ENCODE peak calls at places on chromosomes 5 and 9, in four cellular contexts. G is stomach; Q is posterior cingulate gyrus; O is activated T-helper 1 cell treated with anti-CD3 and anti-CD28 coated beads, Interleukin-2, amount 50 U/mL, for 16 hours. H is an unnamed sample.

GRCh38 chr5:78930742-78931141 is 54.4 kb downstream of the ARSB start:
- DNase-seq in G (no peak), Q (no peak), O (no peak), H (no peak)

GRCh38 chr5:62115009-62115408 is 191.0 kb upstream of the KIF2A start:
- DNase-seq in G (no peak), Q (no peak), O (no peak), H (no peak)

GRCh38 chr5:171639966-171640365 is 145.7 kb upstream of the SMIM23 start:
- DNase-seq in G (no peak), Q (no peak), O (no peak), H (no peak)

GRCh38 chr5:36059571-36060515 is 6.8 kb downstream of the UGT3A2 start:
- DNase-seq in G (no peak), Q (no peak), O (no peak), H (no peak)

GRCh38 chr9:90999425-91000397 is 198.1 kb downstream of the SYK start:
- DNase-seq in G (no peak), Q (peak; percentile 34), O (no peak), H (no peak)

GRCh38 chr5:9533577-9534334 is 12.1 kb downstream of the SEMA5A start:
- DNase-seq in G (no peak), Q (no peak), O (no peak), H (no peak)

GRCh38 chr9:99785010-99785590 is 36.6 kb upstream of the NR4A3 start:
- DNase-seq in G (no peak), Q (no peak), O (no peak), H (no peak)

GRCh38 chr5:61809651-61810050 is 477.6 kb downstream of the ZSWIM6 start:
- DNase-seq in G (peak; percentile 55), Q (no peak), O (no peak), H (no peak)

GRCh38 chr5:149616727-149617284 is 35.5 kb downstream of the ARHGEF37 start:
- DNase-seq in G (no peak), Q (no peak), O (no peak), H (peak; percentile 8)

GRCh38 chr9:97565262-97565661 is 63.8 kb downstream of the TMOD1 start:
- DNase-seq in G (no peak), Q (no peak), O (no peak), H (no peak)

GRCh38 chr5:62533597-62533996 is 45.0 kb upstream of the LRRC70 start:
- DNase-seq in G (no peak), Q (no peak), O (no peak), H (no peak)

GRCh38 chr9:89493671-89494070 is 4.2 kb downstream of the SEMA4D start:
- DNase-seq in G (no peak), Q (no peak), O (no peak), H (no peak)

GRCh38 chr9:133054966-133055365 is 6.8 kb upstream of the CEL start:
- DNase-seq in G (no peak), Q (no peak), O (no peak), H (no peak)

GRCh38 chr5:24045034-24045433 is 537.6 kb downstream of the PRDM9 start:
- DNase-seq in G (no peak), Q (no peak), O (no peak), H (no peak)

GRCh38 chr9:69016366-69017096 is 2.6 kb upstream of the PRKACG start:
- DNase-seq in G (no peak), Q (no peak), O (no peak), H (no peak)

GRCh38 chr5:128403350-128403749 is 134.7 kb downstream of the FBN2 start:
- DNase-seq in G (no peak), Q (no peak), O (no peak), H (no peak)

GRCh38 chr9:88258012-88258411 is 119.7 kb upstream of the SPATA31C2 start:
- DNase-seq in G (no peak), Q (no peak), O (no peak), H (no peak)

GRCh38 chr5:38069360-38069759 is 189.0 kb upstream of the EGFLAM start:
- DNase-seq in G (no peak), Q (no peak), O (no peak), H (no peak)

GRCh38 chr9:8613346-8613825 is 813.8 kb upstream of the DMAC1 start:
- DNase-seq in G (no peak), Q (no peak), O (no peak), H (no peak)

GRCh38 chr5:154962494-154962893 is 21.6 kb downstream of the MRPL22 start:
- DNase-seq in G (no peak), Q (no peak), O (no peak), H (no peak)

GRCh38 chr5:54115768-54116403 is 194.5 kb downstream of the ARL15 start:
- DNase-seq in G (no peak), Q (no peak), O (no peak), H (no peak)

GRCh38 chr5:2523180-2523579 is 228.3 kb downstream of the IRX2 start:
- DNase-seq in G (no peak), Q (no peak), O (no peak), H (no peak)

GRCh38 chr5:179754024-179754423 is 21.4 kb downstream of the MAML1 start:
- DNase-seq in G (no peak), Q (no peak), O (no peak), H (no peak)

GRCh38 chr9:82147798-82148440 is 159.3 kb downstream of the SPATA31D1 start:
- DNase-seq in G (no peak), Q (no peak), O (no peak), H (no peak)

GRCh38 chr9:133970581-133970900 is 21.6 kb downstream of the VAV2 start:
- DNase-seq in G (no peak), Q (no peak), O (no peak), H (no peak)

GRCh38 chr5:136058031-136058971 is 29.5 kb downstream of the TGFBI start:
- DNase-seq in G (peak; percentile 47), Q (no peak), O (no peak), H (no peak)

GRCh38 chr5:134003064-134003956 is 1.5 kb downstream of the VDAC1 start:
- DNase-seq in G (no peak), Q (no peak), O (no peak), H (no peak)

GRCh38 chr5:56941981-56942380 is 9.9 kb downstream of the MIER3 start:
- DNase-seq in G (no peak), Q (no peak), O (no peak), H (no peak)

GRCh38 chr5:167699434-167699833 is 592.0 kb upstream of the WWC1 start:
- DNase-seq in G (no peak), Q (no peak), O (no peak), H (no peak)

GRCh38 chr9:3936520-3937235 is 363.2 kb downstream of the GLIS3 start:
- DNase-seq in G (peak; percentile 63), Q (no peak), O (no peak), H (no peak)

GRCh38 chr9:69168709-69169217 is 5.3 kb upstream of the TJP2 start:
- DNase-seq in G (no peak), Q (no peak), O (no peak), H (no peak)

GRCh38 chr5:135135530-135136201 is 101.6 kb upstream of the PITX1 start:
- DNase-seq in G (peak; percentile 63), Q (no peak), O (no peak), H (no peak)

GRCh38 chr5:106610041-106610440 is 1060.7 kb downstream of the EFNA5 start:
- DNase-seq in G (no peak), Q (no peak), O (no peak), H (no peak)

GRCh38 chr9:68625559-68625958 is 79.5 kb upstream of the PIP5K1B start:
- DNase-seq in G (no peak), Q (no peak), O (no peak), H (no peak)

H was measured in GM18507.